ENCODE peak calls at places on chromosomes 16 and 17, in six cellular contexts. One of them, this sample, is unnamed.

GRCh38 chr16:88760424-88761142 is 24.4 kb downstream of the PIEZO1 start:
- DNase-seq in frontal cortex: no peak
- DNase-seq in mesenteric fat pad: no peak
- DNase-seq in H9: no peak
- DNase-seq in HFF-Myc: no peak
- DNase-seq in fibroblast of the aortic adventitia: no peak
- DNase-seq in this sample: no peak

GRCh38 chr16:85550422-85551318 is 62.5 kb upstream of the GSE1 start:
- DNase-seq in H9: no peak
- DNase-seq in HFF-Myc: no peak
- DNase-seq in fibroblast of the aortic adventitia: no peak
- DNase-seq in frontal cortex: no peak
- DNase-seq in mesenteric fat pad: no peak
- DNase-seq in this sample: no peak

GRCh38 chr16:4795181-4795827 is at the start of gene SMIM22:
- DNase-seq in HFF-Myc: no peak
- DNase-seq in frontal cortex: no peak
- DNase-seq in H9: no peak
- DNase-seq in fibroblast of the aortic adventitia: no peak
- DNase-seq in mesenteric fat pad: no peak
- DNase-seq in this sample: no peak

GRCh38 chr16:3859875-3860274 is 20.6 kb downstream of the CREBBP start:
- DNase-seq in fibroblast of the aortic adventitia: no peak
- DNase-seq in mesenteric fat pad: no peak
- DNase-seq in frontal cortex: no peak
- DNase-seq in HFF-Myc: no peak
- DNase-seq in H9: no peak
- DNase-seq in this sample: no peak

GRCh38 chr16:48963306-48963705 is 318.3 kb downstream of the CBLN1 start:
- DNase-seq in frontal cortex: no peak
- DNase-seq in mesenteric fat pad: no peak
- DNase-seq in HFF-Myc: no peak
- DNase-seq in fibroblast of the aortic adventitia: no peak
- DNase-seq in H9: no peak
- DNase-seq in this sample: no peak

GRCh38 chr16:19136549-19137196 is 22.9 kb downstream of the ITPRIPL2 start:
- DNase-seq in fibroblast of the aortic adventitia: peak; percentile 25
- DNase-seq in HFF-Myc: no peak
- DNase-seq in frontal cortex: no peak
- DNase-seq in H9: no peak
- DNase-seq in mesenteric fat pad: no peak
- DNase-seq in this sample: no peak

GRCh38 chr16:55280622-55281021 is 43.4 kb upstream of the IRX6 start:
- DNase-seq in HFF-Myc: no peak
- DNase-seq in H9: no peak
- DNase-seq in mesenteric fat pad: no peak
- DNase-seq in fibroblast of the aortic adventitia: no peak
- DNase-seq in frontal cortex: no peak
- DNase-seq in this sample: no peak

GRCh38 chr17:199806-200603 is 18.6 kb upstream of the DOC2B start:
- DNase-seq in fibroblast of the aortic adventitia: no peak
- DNase-seq in mesenteric fat pad: no peak
- DNase-seq in HFF-Myc: no peak
- DNase-seq in frontal cortex: no peak
- DNase-seq in H9: no peak
- DNase-seq in this sample: no peak

GRCh38 chr17:64781810-64782555 is 119.9 kb upstream of the SMURF2 start:
- DNase-seq in HFF-Myc: no peak
- DNase-seq in mesenteric fat pad: peak; percentile 85
- DNase-seq in frontal cortex: no peak
- DNase-seq in fibroblast of the aortic adventitia: no peak
- DNase-seq in H9: no peak
- DNase-seq in this sample: no peak

GRCh38 chr16:89723279-89724250 is 2.2 kb downstream of the ZNF276 start:
- DNase-seq in HFF-Myc: no peak
- DNase-seq in H9: no peak
- DNase-seq in fibroblast of the aortic adventitia: peak; percentile 35
- DNase-seq in mesenteric fat pad: no peak
- DNase-seq in frontal cortex: peak; percentile 68
- DNase-seq in this sample: peak; percentile 63

GRCh38 chr16:85735225-85735722 is 15.6 kb downstream of the C16orf74 start:
- DNase-seq in mesenteric fat pad: no peak
- DNase-seq in frontal cortex: no peak
- DNase-seq in H9: no peak
- DNase-seq in fibroblast of the aortic adventitia: no peak
- DNase-seq in HFF-Myc: no peak
- DNase-seq in this sample: peak; percentile 13

GRCh38 chr17:78127240-78127887 is 1.2 kb downstream of the TMC6 start:
- DNase-seq in HFF-Myc: no peak
- DNase-seq in fibroblast of the aortic adventitia: no peak
- DNase-seq in mesenteric fat pad: no peak
- DNase-seq in frontal cortex: peak; percentile 87
- DNase-seq in H9: peak; percentile 70
- DNase-seq in this sample: peak; percentile 62

GRCh38 chr17:28494445-28495188 is 11.5 kb upstream of the FOXN1 start:
- DNase-seq in frontal cortex: peak; percentile 65
- DNase-seq in HFF-Myc: peak; percentile 30
- DNase-seq in H9: peak; percentile 90
- DNase-seq in fibroblast of the aortic adventitia: peak; percentile 68
- DNase-seq in mesenteric fat pad: no peak
- DNase-seq in this sample: peak; percentile 67

GRCh38 chr17:4948997-4949320 is 629 bp upstream of the PFN1 start:
- DNase-seq in mesenteric fat pad: peak; percentile 94
- DNase-seq in frontal cortex: peak; percentile 97
- DNase-seq in HFF-Myc: no peak
- DNase-seq in fibroblast of the aortic adventitia: peak; percentile 84
- DNase-seq in H9: peak; percentile 90
- DNase-seq in this sample: peak; percentile 68

GRCh38 chr17:69870751-69871199 is 204.2 kb upstream of the KCNJ16 start:
- DNase-seq in HFF-Myc: peak; percentile 89
- DNase-seq in H9: no peak
- DNase-seq in frontal cortex: no peak
- DNase-seq in mesenteric fat pad: no peak
- DNase-seq in fibroblast of the aortic adventitia: peak; percentile 75
- DNase-seq in this sample: no peak

GRCh38 chr17:14464741-14465140 is 163.9 kb downstream of the HS3ST3B1 start:
- DNase-seq in frontal cortex: no peak
- DNase-seq in HFF-Myc: peak; percentile 87
- DNase-seq in mesenteric fat pad: no peak
- DNase-seq in fibroblast of the aortic adventitia: peak; percentile 30
- DNase-seq in H9: no peak
- DNase-seq in this sample: no peak

GRCh38 chr17:65109990-65110680 is 27.0 kb upstream of the RGS9 start:
- DNase-seq in mesenteric fat pad: no peak
- DNase-seq in fibroblast of the aortic adventitia: peak; percentile 79
- DNase-seq in HFF-Myc: no peak
- DNase-seq in frontal cortex: no peak
- DNase-seq in H9: no peak
- DNase-seq in this sample: no peak

GRCh38 chr17:44872131-44872768 is 24.6 kb downstream of the HIGD1B start:
- DNase-seq in frontal cortex: no peak
- DNase-seq in HFF-Myc: no peak
- DNase-seq in fibroblast of the aortic adventitia: peak; percentile 10
- DNase-seq in mesenteric fat pad: no peak
- DNase-seq in H9: no peak
- DNase-seq in this sample: no peak

GRCh38 chr17:6633263-6633662 is 7.2 kb downstream of the KIAA0753 start:
- DNase-seq in mesenteric fat pad: no peak
- DNase-seq in H9: no peak
- DNase-seq in HFF-Myc: no peak
- DNase-seq in frontal cortex: no peak
- DNase-seq in fibroblast of the aortic adventitia: no peak
- DNase-seq in this sample: no peak

GRCh38 chr17:55285340-55286301 is 20.9 kb downstream of the HLF start:
- DNase-seq in mesenteric fat pad: no peak
- DNase-seq in H9: no peak
- DNase-seq in frontal cortex: no peak
- DNase-seq in HFF-Myc: peak; percentile 19
- DNase-seq in fibroblast of the aortic adventitia: peak; percentile 90
- DNase-seq in this sample: no peak

GRCh38 chr17:32558997-32559650 is 72.3 kb downstream of the CDK5R1 start:
- DNase-seq in frontal cortex: no peak
- DNase-seq in mesenteric fat pad: no peak
- DNase-seq in fibroblast of the aortic adventitia: no peak
- DNase-seq in HFF-Myc: no peak
- DNase-seq in H9: no peak
- DNase-seq in this sample: no peak

GRCh38 chr16:2497116-2497630 is 16.6 kb upstream of the ATP6V0C start:
- DNase-seq in mesenteric fat pad: no peak
- DNase-seq in frontal cortex: no peak
- DNase-seq in H9: no peak
- DNase-seq in fibroblast of the aortic adventitia: peak; percentile 41
- DNase-seq in HFF-Myc: no peak
- DNase-seq in this sample: no peak

GRCh38 chr17:9199474-9200196 is 178.3 kb downstream of the NTN1 start:
- DNase-seq in fibroblast of the aortic adventitia: no peak
- DNase-seq in HFF-Myc: no peak
- DNase-seq in frontal cortex: no peak
- DNase-seq in H9: peak; percentile 64
- DNase-seq in mesenteric fat pad: no peak
- DNase-seq in this sample: no peak

GRCh38 chr17:27572665-27573064 is 58.3 kb upstream of the LGALS9 start:
- DNase-seq in mesenteric fat pad: no peak
- DNase-seq in H9: no peak
- DNase-seq in fibroblast of the aortic adventitia: peak; percentile 29
- DNase-seq in HFF-Myc: no peak
- DNase-seq in frontal cortex: no peak
- DNase-seq in this sample: peak; percentile 62

GRCh38 chr17:39730095-39730921 is at the start of gene MIEN1:
- DNase-seq in mesenteric fat pad: peak; percentile 98
- DNase-seq in HFF-Myc: peak; percentile 52
- DNase-seq in fibroblast of the aortic adventitia: peak; percentile 77
- DNase-seq in H9: peak; percentile 95
- DNase-seq in frontal cortex: peak; percentile 98
- DNase-seq in this sample: peak; percentile 88

GRCh38 chr17:80348551-80349436 is 66.2 kb upstream of the ENDOV start:
- DNase-seq in HFF-Myc: peak; percentile 14
- DNase-seq in frontal cortex: no peak
- DNase-seq in fibroblast of the aortic adventitia: no peak
- DNase-seq in mesenteric fat pad: peak; percentile 71
- DNase-seq in H9: no peak
- DNase-seq in this sample: no peak

GRCh38 chr17:31529841-31530251 is 138.4 kb downstream of the RAB11FIP4 start:
- DNase-seq in frontal cortex: no peak
- DNase-seq in mesenteric fat pad: no peak
- DNase-seq in fibroblast of the aortic adventitia: no peak
- DNase-seq in H9: no peak
- DNase-seq in HFF-Myc: no peak
- DNase-seq in this sample: no peak

GRCh38 chr17:38874505-38875419 is 4.9 kb downstream of the LASP1 start:
- DNase-seq in fibroblast of the aortic adventitia: peak; percentile 28
- DNase-seq in frontal cortex: no peak
- DNase-seq in mesenteric fat pad: no peak
- DNase-seq in H9: peak; percentile 34
- DNase-seq in HFF-Myc: no peak
- DNase-seq in this sample: no peak

This sample was measured in stimulated activated naive CD4-positive, alpha-beta T cell treated with Interleukin-2 at 50 U/mL for 16 hours.